ENCODE peak calls at places on chromosome 20, in nine cellular contexts. E is mucosa of descending colon; C is tibial nerve; L is lung; U is effector memory CD4-positive, alpha-beta T cell; Z is ovary; I is CD4-positive, CD25-positive, alpha-beta regulatory T cell; K is left ventricle myocardium inferior; D is CD8-positive, alpha-beta T cell. N is an unnamed sample.

GRCh38 chr20:50844430-50845100 is 49.7 kb downstream of the BCAS4 start:
- DNase-seq in E (no peak), C (no peak), L (no peak), U (no peak), Z (no peak), I (peak; percentile 87), K (no peak), D (peak; percentile 43), N (peak; percentile 85)

GRCh38 chr20:52269926-52270325 is 78.3 kb upstream of the ZFP64 start:
- DNase-seq in E (no peak), C (no peak), L (no peak), U (no peak), Z (no peak), I (no peak), K (no peak), D (no peak), N (no peak)

GRCh38 chr20:33438481-33438880 is 5.1 kb downstream of the SNTA1 start:
- DNase-seq in E (no peak), C (no peak), L (no peak), U (no peak), Z (no peak), I (no peak), K (no peak), D (no peak), N (no peak)

GRCh38 chr20:38604873-38605303 is 3.3 kb downstream of the ARHGAP40 start:
- DNase-seq in E (no peak), C (no peak), L (no peak), U (no peak), Z (no peak), I (no peak), K (no peak), D (no peak), N (no peak)

GRCh38 chr20:12023169-12023795 is 105.6 kb downstream of the BTBD3 start:
- DNase-seq in E (no peak), C (no peak), L (no peak), U (no peak), Z (no peak), I (no peak), K (no peak), D (no peak), N (no peak)

GRCh38 chr20:61454053-61454452 is 202.0 kb downstream of the CDH4 start:
- DNase-seq in E (no peak), C (no peak), L (no peak), U (no peak), Z (no peak), I (no peak), K (no peak), D (no peak), N (no peak)

GRCh38 chr20:49891486-49891885 is 23.8 kb downstream of the SPATA2 start:
- DNase-seq in E (no peak), C (no peak), L (no peak), U (no peak), Z (no peak), I (no peak), K (no peak), D (no peak), N (no peak)

GRCh38 chr20:39259808-39260207 is 297.7 kb downstream of the DHX35 start:
- DNase-seq in E (no peak), C (no peak), L (no peak), U (no peak), Z (no peak), I (no peak), K (no peak), D (no peak), N (no peak)

GRCh38 chr20:8853805-8854338 is 215.0 kb upstream of the PLCB4 start:
- DNase-seq in E (no peak), C (no peak), L (no peak), U (no peak), Z (peak; percentile 29), I (peak; percentile 40), K (no peak), D (no peak), N (no peak)

GRCh38 chr20:59933296-59933848 is at the start of gene SYCP2:
- DNase-seq in E (peak; percentile 64), C (no peak), L (no peak), U (peak; percentile 49), Z (peak; percentile 49), I (peak; percentile 64), K (peak; percentile 67), D (peak; percentile 64), N (peak; percentile 67)

GRCh38 chr20:12949429-12949980 is 59.3 kb upstream of the SPTLC3 start:
- DNase-seq in E (no peak), C (no peak), L (no peak), U (no peak), Z (no peak), I (no peak), K (no peak), D (no peak), N (no peak)

GRCh38 chr20:1317545-1318255 is 11.2 kb downstream of the SDCBP2 start:
- DNase-seq in E (no peak), C (no peak), L (no peak), U (no peak), Z (no peak), I (no peak), K (no peak), D (no peak), N (peak; percentile 19)

GRCh38 chr20:23205221-23205620 is 119.1 kb upstream of the CD93 start:
- DNase-seq in E (no peak), C (no peak), L (no peak), U (no peak), Z (no peak), I (no peak), K (no peak), D (no peak), N (no peak)

GRCh38 chr20:44863661-44864060 is 21.8 kb upstream of the YWHAB start:
- DNase-seq in E (no peak), C (no peak), L (no peak), U (no peak), Z (no peak), I (no peak), K (no peak), D (no peak), N (no peak)

GRCh38 chr20:61387204-61387958 is 135.3 kb downstream of the CDH4 start:
- DNase-seq in E (peak; percentile 37), C (no peak), L (peak; percentile 35), U (no peak), Z (no peak), I (no peak), K (no peak), D (no peak), N (peak; percentile 71)

GRCh38 chr20:14336667-14337066 is 745 bp downstream of the FLRT3 start:
- DNase-seq in E (no peak), C (no peak), L (no peak), U (no peak), Z (no peak), I (no peak), K (no peak), D (no peak), N (no peak)

GRCh38 chr20:51562334-51563140 is 20.0 kb upstream of the NFATC2 start:
- DNase-seq in E (peak; percentile 56), C (peak; percentile 78), L (peak; percentile 60), U (no peak), Z (peak; percentile 95), I (no peak), K (peak; percentile 81), D (peak; percentile 14), N (peak; percentile 94)

GRCh38 chr20:22922987-22923386 is 112.1 kb upstream of the SSTR4 start:
- DNase-seq in E (no peak), C (no peak), L (no peak), U (no peak), Z (no peak), I (no peak), K (no peak), D (no peak), N (no peak)

GRCh38 chr20:16206817-16207216 is 366.4 kb downstream of the KIF16B start:
- DNase-seq in E (no peak), C (no peak), L (peak; percentile 56), U (no peak), Z (no peak), I (no peak), K (no peak), D (no peak), N (no peak)

GRCh38 chr20:62784497-62784896 is 11.8 kb upstream of the MRGBP start:
- DNase-seq in E (no peak), C (no peak), L (no peak), U (no peak), Z (no peak), I (no peak), K (no peak), D (no peak), N (no peak)
- H3K4me1 ChIP-seq in E (no peaks in the 10 kb centered on the region), C (no peaks in the 10 kb centered on the region), L (no peaks in the 10 kb centered on the region), U (no peaks in the 10 kb centered on the region), Z (no peaks in the 10 kb centered on the region), I (no peaks in the 10 kb centered on the region), K (peaks cover 23% of the 10 kb centered on the region), D (no peaks in the 10 kb centered on the region), N (no peaks in the 10 kb centered on the region)

GRCh38 chr20:288956-289692 is 1.4 kb downstream of the C20orf96 start:
- DNase-seq in E (peak; percentile 51), C (no peak), L (no peak), U (no peak), Z (no peak), I (no peak), K (no peak), D (no peak), N (no peak)
- H3K4me3 ChIP-seq in E (no peak overlapping the region), C (no peak overlapping the region), L (no peak overlapping the region), U (no peak overlapping the region), Z (no peak overlapping the region), I (no peak overlapping the region), K (peak overlapping the region; percentile 73), D (no peak overlapping the region), N (no peak overlapping the region)

GRCh38 chr20:37225146-37225545 is 36.5 kb downstream of the GHRH start:
- DNase-seq in E (no peak), C (no peak), L (no peak), U (no peak), Z (no peak), I (no peak), K (no peak), D (no peak), N (no peak)
- H3K36me3 ChIP-seq in E (peaks cover 15% of the 10 kb centered on the region), C (peaks cover under 1% of the 10 kb centered on the region), L (peaks cover 45% of the 10 kb centered on the region), U (peaks cover 72% of the 10 kb centered on the region), Z (no peaks in the 10 kb centered on the region), I (peaks cover 88% of the 10 kb centered on the region), K (peaks cover 70% of the 10 kb centered on the region), D (peaks cover 74% of the 10 kb centered on the region), N (peaks cover 15% of the 10 kb centered on the region)

DNA sequence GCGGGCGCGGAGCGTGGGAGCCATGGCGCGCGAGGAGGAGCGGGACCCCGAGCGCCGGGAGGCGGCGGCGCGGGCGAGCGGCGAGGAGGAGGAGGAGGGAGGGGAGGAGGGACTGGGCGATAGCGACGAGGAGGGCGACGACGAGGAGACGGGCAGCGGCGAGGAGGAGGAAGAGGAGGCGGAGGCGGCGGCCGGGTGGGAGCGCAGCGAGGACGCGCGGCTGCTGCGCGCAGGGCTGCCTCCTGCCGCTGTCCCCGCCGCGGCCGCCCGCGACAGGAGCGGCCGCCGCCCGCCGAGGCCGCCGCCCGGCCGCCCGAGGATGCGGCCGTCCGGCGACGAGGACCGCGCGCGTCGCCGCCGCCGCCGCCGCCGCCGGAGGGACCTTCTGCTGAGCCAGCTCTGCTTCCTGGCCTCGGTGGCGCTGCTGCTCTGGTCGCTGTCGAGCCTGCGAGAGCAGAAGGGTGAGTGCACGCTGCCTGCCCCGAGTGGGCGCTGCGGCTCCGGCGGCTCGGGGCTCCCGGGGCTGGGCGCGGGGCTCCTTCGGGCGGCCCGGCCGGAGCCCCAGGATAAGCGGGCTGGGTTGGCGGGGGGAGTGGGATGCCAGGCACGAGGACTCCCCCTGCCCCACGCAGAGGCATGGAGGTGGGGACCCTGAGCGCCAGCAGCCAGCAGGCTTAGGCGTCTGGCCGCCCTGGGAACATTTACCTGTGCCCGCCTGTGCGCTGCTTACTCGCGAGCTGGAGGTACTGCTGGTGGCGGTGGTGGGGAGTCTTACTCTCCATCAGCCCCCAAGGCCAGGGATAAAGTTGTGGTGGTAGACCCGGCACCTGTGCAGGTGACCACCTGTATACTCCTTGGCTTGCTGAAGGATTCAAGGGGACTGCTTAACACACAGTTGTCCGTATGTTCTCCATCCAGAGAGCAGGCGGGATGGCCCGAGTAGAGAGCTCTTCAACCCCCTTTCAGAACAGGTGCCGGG is at the start of gene SLC24A3:
- DNase-seq in E (peak; percentile 83), C (no peak), L (peak; percentile 81), U (no peak), Z (peak; percentile 85), I (peak; percentile 4), K (peak; percentile 70), D (no peak), N (peak; percentile 92)
- H3K4me1 ChIP-seq in E (no peaks in the 10 kb centered on the region), C (no peaks in the 10 kb centered on the region), L (no peaks in the 10 kb centered on the region), U (no peaks in the 10 kb centered on the region), Z (peaks cover 9% of the 10 kb centered on the region), I (no peaks in the 10 kb centered on the region), K (peaks cover 23% of the 10 kb centered on the region), D (no peaks in the 10 kb centered on the region), N (peaks cover 4% of the 10 kb centered on the region)